ENCODE peak calls at places on chromosomes 2 and 18, in five cellular contexts. One of them, this sample, is unnamed.

GRCh38 chr2:137287934-137288639 is 522.7 kb downstream of the THSD7B start:
- DNase-seq in MM.1S: no peak
- DNase-seq in lower lobe of right lung: no peak
- DNase-seq in A549: no peak
- DNase-seq in hepatocyte: no peak
- DNase-seq in this sample: no peak

GRCh38 chr2:128293870-128294455 is 24.7 kb downstream of the HS6ST1 start:
- DNase-seq in hepatocyte: no peak
- DNase-seq in MM.1S: no peak
- DNase-seq in A549: no peak
- DNase-seq in lower lobe of right lung: no peak
- DNase-seq in this sample: no peak

GRCh38 chr2:9797086-9797485 is 46.2 kb upstream of the TAF1B start:
- DNase-seq in hepatocyte: no peak
- DNase-seq in MM.1S: no peak
- DNase-seq in A549: no peak
- DNase-seq in lower lobe of right lung: no peak
- DNase-seq in this sample: no peak

GRCh38 chr2:26203906-26204305 is 31.0 kb downstream of the GAREM2 start:
- DNase-seq in hepatocyte: no peak
- DNase-seq in MM.1S: no peak
- DNase-seq in lower lobe of right lung: no peak
- DNase-seq in A549: no peak
- DNase-seq in this sample: no peak

GRCh38 chr2:233832414-233832813 is 21.9 kb downstream of the HJURP start:
- DNase-seq in lower lobe of right lung: no peak
- DNase-seq in A549: no peak
- DNase-seq in MM.1S: no peak
- DNase-seq in hepatocyte: no peak
- DNase-seq in this sample: no peak

GRCh38 chr2:52107124-52107523 is 1075.2 kb upstream of the NRXN1 start:
- DNase-seq in hepatocyte: peak; percentile 6
- DNase-seq in lower lobe of right lung: no peak
- DNase-seq in A549: no peak
- DNase-seq in MM.1S: no peak
- DNase-seq in this sample: no peak

GRCh38 chr2:176081993-176082884 is 1.5 kb downstream of the EVX2 start:
- DNase-seq in hepatocyte: no peak
- DNase-seq in A549: no peak
- DNase-seq in MM.1S: no peak
- DNase-seq in lower lobe of right lung: no peak
- DNase-seq in this sample: peak; percentile 20

GRCh38 chr2:102253753-102254150 is 57.6 kb upstream of the IL1RL1 start:
- DNase-seq in lower lobe of right lung: no peak
- DNase-seq in MM.1S: no peak
- DNase-seq in A549: no peak
- DNase-seq in hepatocyte: no peak
- DNase-seq in this sample: no peak

GRCh38 chr2:187547353-187547979 is 6.8 kb downstream of the TFPI start:
- DNase-seq in A549: peak; percentile 18
- DNase-seq in hepatocyte: peak; percentile 78
- DNase-seq in MM.1S: no peak
- DNase-seq in lower lobe of right lung: no peak
- DNase-seq in this sample: peak; percentile 44

GRCh38 chr2:11387831-11388230 is 43.4 kb upstream of the ROCK2 start:
- DNase-seq in A549: no peak
- DNase-seq in hepatocyte: peak; percentile 61
- DNase-seq in MM.1S: no peak
- DNase-seq in lower lobe of right lung: no peak
- DNase-seq in this sample: no peak

GRCh38 chr2:2271471-2271941 is 59.6 kb downstream of the MYT1L start:
- DNase-seq in A549: no peak
- DNase-seq in lower lobe of right lung: no peak
- DNase-seq in hepatocyte: peak; percentile 12
- DNase-seq in MM.1S: no peak
- DNase-seq in this sample: no peak

GRCh38 chr2:240925191-240925575 is 19.0 kb downstream of the CROCC2 start:
- DNase-seq in hepatocyte: no peak
- DNase-seq in MM.1S: no peak
- DNase-seq in A549: no peak
- DNase-seq in lower lobe of right lung: no peak
- DNase-seq in this sample: peak; percentile 8

GRCh38 chr2:22261165-22261564 is 1123.8 kb upstream of the KLHL29 start:
- DNase-seq in hepatocyte: no peak
- DNase-seq in MM.1S: no peak
- DNase-seq in lower lobe of right lung: no peak
- DNase-seq in A549: no peak
- DNase-seq in this sample: no peak

GRCh38 chr2:68931799-68932198 is 20.9 kb downstream of the GKN2 start:
- DNase-seq in A549: no peak
- DNase-seq in lower lobe of right lung: no peak
- DNase-seq in hepatocyte: no peak
- DNase-seq in MM.1S: no peak
- DNase-seq in this sample: no peak

GRCh38 chr2:166653185-166653813 is 159.2 kb upstream of the SCN7A start:
- DNase-seq in MM.1S: no peak
- DNase-seq in lower lobe of right lung: no peak
- DNase-seq in hepatocyte: no peak
- DNase-seq in A549: no peak
- DNase-seq in this sample: no peak

GRCh38 chr2:8552264-8552913 is 129.5 kb upstream of the ID2 start:
- DNase-seq in MM.1S: no peak
- DNase-seq in A549: no peak
- DNase-seq in hepatocyte: no peak
- DNase-seq in lower lobe of right lung: no peak
- DNase-seq in this sample: no peak

GRCh38 chr18:44951748-44952147 is 271.1 kb downstream of the SETBP1 start:
- DNase-seq in lower lobe of right lung: no peak
- DNase-seq in MM.1S: no peak
- DNase-seq in A549: no peak
- DNase-seq in hepatocyte: no peak
- DNase-seq in this sample: no peak

GRCh38 chr2:150572961-150573395 is 85.5 kb upstream of the RND3 start:
- DNase-seq in hepatocyte: no peak
- DNase-seq in lower lobe of right lung: no peak
- DNase-seq in MM.1S: peak; percentile 70
- DNase-seq in A549: no peak
- DNase-seq in this sample: no peak

GRCh38 chr2:443211-443610 is 155.3 kb upstream of the ALKAL2 start:
- DNase-seq in MM.1S: no peak
- DNase-seq in hepatocyte: no peak
- DNase-seq in A549: no peak
- DNase-seq in lower lobe of right lung: no peak
- DNase-seq in this sample: no peak

GRCh38 chr2:163264376-163264775 is 425.8 kb upstream of the KCNH7 start:
- DNase-seq in A549: no peak
- DNase-seq in lower lobe of right lung: no peak
- DNase-seq in hepatocyte: no peak
- DNase-seq in MM.1S: no peak
- DNase-seq in this sample: no peak

GRCh38 chr2:21793461-21793860 is 669.7 kb downstream of the TDRD15 start:
- DNase-seq in lower lobe of right lung: no peak
- DNase-seq in MM.1S: no peak
- DNase-seq in hepatocyte: no peak
- DNase-seq in A549: no peak
- DNase-seq in this sample: no peak

GRCh38 chr2:70328921-70329561 is 27.2 kb upstream of the FAM136A start:
- DNase-seq in MM.1S: no peak
- DNase-seq in A549: peak; percentile 55
- DNase-seq in hepatocyte: peak; percentile 80
- DNase-seq in lower lobe of right lung: peak; percentile 69
- DNase-seq in this sample: peak; percentile 72

GRCh38 chr2:74632939-74633312 is 15.2 kb downstream of the M1AP start:
- DNase-seq in hepatocyte: no peak
- DNase-seq in MM.1S: no peak
- DNase-seq in lower lobe of right lung: no peak
- DNase-seq in A549: no peak
- DNase-seq in this sample: no peak

GRCh38 chr2:152399003-152399402 is 64.0 kb downstream of the FMNL2 start:
- DNase-seq in lower lobe of right lung: no peak
- DNase-seq in hepatocyte: no peak
- DNase-seq in A549: no peak
- DNase-seq in MM.1S: no peak
- DNase-seq in this sample: no peak

GRCh38 chr2:152402780-152403388 is 67.9 kb downstream of the FMNL2 start:
- DNase-seq in hepatocyte: no peak
- DNase-seq in MM.1S: no peak
- DNase-seq in lower lobe of right lung: no peak
- DNase-seq in A549: no peak
- DNase-seq in this sample: peak; percentile 47

GRCh38 chr2:152403395-152403794 is 68.4 kb downstream of the FMNL2 start:
- DNase-seq in A549: no peak
- DNase-seq in hepatocyte: no peak
- DNase-seq in MM.1S: no peak
- DNase-seq in lower lobe of right lung: no peak
- DNase-seq in this sample: no peak

GRCh38 chr2:152396763-152397162 is 61.8 kb downstream of the FMNL2 start:
- DNase-seq in hepatocyte: no peak
- DNase-seq in MM.1S: no peak
- DNase-seq in lower lobe of right lung: no peak
- DNase-seq in A549: no peak
- DNase-seq in this sample: no peak

DNA sequence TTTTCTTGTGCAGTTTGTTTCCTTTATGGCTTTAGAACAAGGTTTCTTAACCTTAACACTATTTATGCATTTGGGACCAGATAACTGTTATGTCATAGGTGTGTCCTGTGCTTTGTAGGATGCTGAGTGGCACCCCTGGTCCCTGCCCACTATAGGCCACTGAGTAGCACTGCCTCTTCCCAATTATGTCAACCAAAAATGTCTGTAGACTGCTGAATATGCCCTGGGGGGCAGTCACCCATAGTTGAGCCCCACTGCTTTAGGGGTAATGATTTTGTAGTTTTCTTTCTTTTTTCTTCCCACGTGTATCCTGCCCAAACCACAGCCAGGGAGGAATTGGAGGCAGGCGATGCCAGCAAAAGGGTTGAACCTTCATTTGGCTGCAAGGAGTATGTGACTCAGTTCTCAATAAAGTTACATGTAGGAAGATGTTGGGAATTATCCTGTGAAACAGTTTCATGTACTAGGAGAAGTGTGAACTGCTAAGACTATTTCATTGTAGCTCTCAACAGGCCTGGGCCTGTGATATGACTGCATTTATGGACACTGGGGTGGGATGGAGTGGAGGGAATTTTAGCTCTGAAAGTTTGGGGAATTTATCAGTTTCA is 65.7 kb downstream of the FMNL2 start:
- DNase-seq in A549: no peak
- DNase-seq in lower lobe of right lung: no peak
- DNase-seq in MM.1S: no peak
- DNase-seq in hepatocyte: no peak
- DNase-seq in this sample: no peak
- H3K27ac ChIP-seq in A549: peak overlapping the region; percentile 4
- H3K27ac ChIP-seq in lower lobe of right lung: no peak overlapping the region
- H3K27ac ChIP-seq in MM.1S: no peak overlapping the region
- H3K27ac ChIP-seq in hepatocyte: no peak overlapping the region
- H3K27ac ChIP-seq in this sample: no peak overlapping the region

DNA sequence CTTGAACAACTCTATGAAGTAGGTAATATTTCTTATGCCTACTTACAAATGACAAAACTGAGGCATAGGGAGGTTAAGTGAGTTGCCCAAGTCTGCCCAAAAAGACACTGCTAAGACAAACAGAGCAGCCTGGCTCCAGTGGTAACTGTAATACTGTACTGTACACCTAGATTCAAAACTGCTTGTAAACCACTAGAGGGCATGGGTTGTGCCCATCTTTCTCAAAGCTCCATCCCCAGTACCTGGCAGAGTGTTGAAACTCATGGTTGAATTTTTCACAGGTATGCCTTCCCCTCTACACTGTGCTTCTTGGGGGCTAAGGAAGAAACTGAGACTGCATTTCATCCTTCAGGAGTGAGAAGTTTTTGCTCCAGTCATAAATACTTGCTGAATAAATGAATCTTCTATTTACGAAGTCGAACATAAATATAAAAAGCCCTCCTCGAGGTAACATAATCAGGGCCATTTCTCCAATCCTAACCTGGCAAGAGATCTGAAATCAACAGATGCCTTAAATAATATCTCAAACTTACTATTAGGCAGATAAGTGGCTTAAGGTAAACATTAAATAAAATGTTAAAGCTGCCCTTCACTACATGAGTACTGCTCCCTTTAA is 2.0 kb downstream of the PPP4R1 start:
- DNase-seq in A549: peak; percentile 52
- DNase-seq in MM.1S: peak; percentile 69
- DNase-seq in hepatocyte: peak; percentile 61
- DNase-seq in lower lobe of right lung: no peak
- DNase-seq in this sample: peak; percentile 70
- H3K4me3 ChIP-seq in A549: peak overlapping the region; percentile 98
- H3K4me3 ChIP-seq in MM.1S: peak overlapping the region; percentile 87
- H3K4me3 ChIP-seq in hepatocyte: peak overlapping the region; percentile 8
- H3K4me3 ChIP-seq in lower lobe of right lung: peak overlapping the region; percentile 77
- H3K4me3 ChIP-seq in this sample: no peak overlapping the region

GRCh38 chr2:127097471-127097765 is 9.5 kb downstream of the BIN1 start:
- DNase-seq in A549: no peak
- DNase-seq in MM.1S: no peak
- DNase-seq in lower lobe of right lung: peak; percentile 30
- DNase-seq in hepatocyte: no peak
- DNase-seq in this sample: no peak

GRCh38 chr2:127097841-127098651 is 8.9 kb downstream of the BIN1 start:
- DNase-seq in lower lobe of right lung: peak; percentile 33
- DNase-seq in hepatocyte: no peak
- DNase-seq in A549: no peak
- DNase-seq in MM.1S: no peak
- DNase-seq in this sample: no peak

GRCh38 chr2:127096280-127096679 is 10.7 kb downstream of the BIN1 start:
- DNase-seq in hepatocyte: no peak
- DNase-seq in lower lobe of right lung: peak; percentile 24
- DNase-seq in MM.1S: no peak
- DNase-seq in A549: no peak
- DNase-seq in this sample: no peak

GRCh38 chr2:127095784-127096183 is 11.2 kb downstream of the BIN1 start:
- DNase-seq in MM.1S: no peak
- DNase-seq in lower lobe of right lung: peak; percentile 11
- DNase-seq in A549: no peak
- DNase-seq in hepatocyte: no peak
- DNase-seq in this sample: no peak

GRCh38 chr2:127096718-127097470 is 10.1 kb downstream of the BIN1 start:
- DNase-seq in A549: no peak
- DNase-seq in MM.1S: no peak
- DNase-seq in hepatocyte: no peak
- DNase-seq in lower lobe of right lung: peak; percentile 24
- DNase-seq in this sample: peak; percentile 27
- TF ChIP-seq CTCF in A549: no peak
- TF ChIP-seq CTCF in MM.1S: no peak
- TF ChIP-seq CTCF in hepatocyte: no peak
- TF ChIP-seq CTCF in lower lobe of right lung: no peak
- TF ChIP-seq CTCF in this sample: no peak

DNA sequence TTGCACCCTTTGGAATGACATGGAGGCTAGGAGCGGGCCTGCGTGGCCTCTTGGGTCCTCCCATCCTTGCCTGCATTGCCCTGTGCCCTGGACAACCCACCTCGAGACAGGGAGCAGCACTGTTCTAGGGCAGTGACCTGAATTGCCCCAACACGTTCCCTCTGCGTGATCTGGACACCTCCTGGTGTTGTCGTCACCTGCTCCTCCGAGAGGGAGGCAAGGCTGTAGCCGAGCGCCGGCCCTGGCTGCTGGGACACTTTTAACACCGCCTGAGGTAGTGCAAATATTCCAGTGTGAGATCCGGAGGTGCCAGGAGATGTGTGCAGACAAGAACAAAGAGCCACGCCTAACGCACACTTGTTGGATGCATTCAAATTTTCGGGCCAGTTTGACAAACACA is 131.5 kb downstream of the SMAD7 start:
- DNase-seq in hepatocyte: no peak
- DNase-seq in A549: no peak
- DNase-seq in MM.1S: no peak
- DNase-seq in lower lobe of right lung: peak; percentile 20
- DNase-seq in this sample: no peak
- H3K27ac ChIP-seq in hepatocyte: no peak overlapping the region
- H3K27ac ChIP-seq in A549: no peak overlapping the region
- H3K27ac ChIP-seq in MM.1S: no peak overlapping the region
- H3K27ac ChIP-seq in lower lobe of right lung: no peak overlapping the region
- H3K27ac ChIP-seq in this sample: no peak overlapping the region

This sample was measured in adrenal gland.